ENCODE peak calls at places on chromosome 17, in seven cellular contexts. I is GM12878, Q is H1, L is K562, K is GM12891, J is SK-N-SH, U is HepG2. F is an unnamed sample.
A peak's percentile ranks its signal among the peaks of the same experiment; 100 is the strongest.

GRCh38 chr17:35679007-35679682 is 52.3 kb upstream of the RASL10B start:
- DNase-seq in Q (no peak), I (no peak), J (no peak), L (no peak), K (no peak), U (no peak), F (no peak)

GRCh38 chr17:77186141-77186604 is 45.4 kb downstream of the SEC14L1 start:
- DNase-seq in L (no peak), Q (no peak), K (no peak), J (no peak), U (no peak), I (no peak), F (no peak)

GRCh38 chr17:7478276-7479138 is 924 bp downstream of the ZBTB4 start:
- DNase-seq in U (no peak), K (peak; percentile 70), I (no peak), J (peak; percentile 88), Q (no peak), L (peak; percentile 67), F (peak; percentile 66)

GRCh38 chr17:2598166-2598565 is 4.7 kb downstream of the PAFAH1B1 start:
- DNase-seq in L (no peak), I (no peak), Q (no peak), K (no peak), U (no peak), J (no peak), F (no peak)

GRCh38 chr17:9424071-9424640 is 151.5 kb downstream of the STX8 start:
- DNase-seq in K (no peak), I (no peak), Q (no peak), J (no peak), U (no peak), L (no peak), F (no peak)

GRCh38 chr17:78330570-78331224 is 29.2 kb downstream of the SOCS3 start:
- DNase-seq in Q (no peak), U (no peak), J (peak; percentile 29), I (no peak), L (no peak), K (no peak), F (no peak)

GRCh38 chr17:8056232-8056975 is 17.5 kb downstream of the ALOX15B start:
- DNase-seq in I (peak; percentile 44), Q (no peak), J (no peak), K (no peak), U (peak; percentile 93), L (no peak), F (no peak)

GRCh38 chr17:57911834-57912673 is 43.2 kb downstream of the CUEDC1 start:
- DNase-seq in L (no peak), Q (no peak), J (no peak), I (no peak), K (no peak), U (peak; percentile 86), F (no peak)

GRCh38 chr17:76504117-76504516 is 2.9 kb upstream of the RHBDF2 start:
- DNase-seq in U (no peak), L (peak; percentile 44), J (no peak), K (no peak), I (no peak), Q (no peak), F (no peak)

GRCh38 chr17:80441133-80441578 is 26.2 kb downstream of the ENDOV start:
- DNase-seq in Q (no peak), K (peak; percentile 92), L (peak; percentile 93), I (no peak), U (peak; percentile 35), J (peak; percentile 59), F (peak; percentile 85)

GRCh38 chr17:43406676-43407645 is 8.2 kb downstream of the ARL4D start:
- DNase-seq in Q (no peak), L (no peak), U (no peak), I (no peak), J (no peak), K (no peak), F (no peak)

GRCh38 chr17:44110823-44111633 is 12.4 kb downstream of the HDAC5 start:
- DNase-seq in I (peak; percentile 52), U (peak; percentile 96), K (peak; percentile 86), Q (peak; percentile 69), L (peak; percentile 96), J (peak; percentile 96), F (peak; percentile 86)

GRCh38 chr17:62705781-62706597 is 78.5 kb downstream of the MRC2 start:
- DNase-seq in J (no peak), K (no peak), U (no peak), I (no peak), Q (peak; percentile 51), L (no peak), F (no peak)

GRCh38 chr17:77675816-77676799 is 282.4 kb upstream of the TNRC6C start:
- DNase-seq in U (no peak), Q (no peak), L (no peak), J (no peak), K (no peak), I (no peak), F (no peak)

GRCh38 chr17:76506408-76507328 is 5.4 kb upstream of the RHBDF2 start:
- DNase-seq in J (peak; percentile 95), K (no peak), I (peak; percentile 40), Q (peak; percentile 56), U (peak; percentile 69), L (peak; percentile 85), F (no peak)

GRCh38 chr17:78532922-78533640 is 44.1 kb downstream of the DNAH17 start:
- DNase-seq in K (no peak), J (no peak), U (no peak), I (no peak), Q (no peak), L (no peak), F (no peak)

GRCh38 chr17:68598074-68598473 is 3.1 kb downstream of the FAM20A start:
- DNase-seq in K (no peak), I (no peak), Q (no peak), J (no peak), U (no peak), L (no peak), F (no peak)

GRCh38 chr17:82866521-82867214 is 26.8 kb upstream of the ZNF750 start:
- DNase-seq in I (no peak), K (no peak), L (no peak), U (no peak), Q (no peak), J (peak; percentile 85), F (no peak)

GRCh38 chr17:65085397-65085796 is 28.9 kb upstream of the GNA13 start:
- DNase-seq in J (no peak), Q (no peak), I (no peak), L (no peak), K (no peak), U (no peak), F (no peak)

GRCh38 chr17:51372345-51373004 is 112.1 kb downstream of the UTP18 start:
- DNase-seq in Q (no peak), I (peak; percentile 82), J (no peak), K (peak; percentile 53), L (peak; percentile 88), U (peak; percentile 72), F (peak; percentile 36)

GRCh38 chr17:64992325-64992802 is 64.2 kb downstream of the GNA13 start:
- DNase-seq in Q (no peak), L (no peak), K (no peak), J (no peak), I (no peak), U (peak; percentile 59), F (no peak)

GRCh38 chr17:72619976-72620650 is 472.4 kb downstream of the SLC39A11 start:
- DNase-seq in I (no peak), Q (no peak), L (no peak), U (peak; percentile 62), K (no peak), J (no peak), F (no peak)
- TF ChIP-seq TAF1 in I (no peak), Q (no peak), L (no peak), U (no peak), K (no peak), J (no peak), F (no peak)

DNA sequence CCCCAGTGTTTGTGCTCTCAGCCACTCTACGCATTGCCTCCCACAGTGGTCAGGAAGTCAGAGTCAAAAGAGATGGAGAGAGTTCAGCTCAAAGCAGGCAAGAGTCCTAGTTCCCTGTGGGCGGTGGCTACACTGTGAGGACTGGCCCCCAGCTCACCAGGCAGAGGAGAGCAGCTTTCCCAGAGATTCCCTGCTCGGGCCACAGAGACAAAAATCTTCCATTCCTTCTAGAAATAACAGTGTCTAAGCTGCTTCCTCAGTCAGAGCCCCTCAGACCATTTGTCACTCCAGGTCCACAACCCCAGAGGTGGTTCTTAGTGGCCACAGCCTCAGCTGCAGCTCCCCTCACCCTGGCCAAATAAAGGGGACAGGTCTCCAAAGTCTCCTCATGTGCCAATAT is 263.0 kb upstream of the RPL38 start:
- DNase-seq in I (no peak), U (no peak), L (no peak), Q (no peak), K (no peak), J (no peak), F (no peak)
- TF ChIP-seq TAF1 in I (no peak), U (no peak), L (no peak), Q (no peak), K (no peak), J (no peak), F (no peak)

DNA sequence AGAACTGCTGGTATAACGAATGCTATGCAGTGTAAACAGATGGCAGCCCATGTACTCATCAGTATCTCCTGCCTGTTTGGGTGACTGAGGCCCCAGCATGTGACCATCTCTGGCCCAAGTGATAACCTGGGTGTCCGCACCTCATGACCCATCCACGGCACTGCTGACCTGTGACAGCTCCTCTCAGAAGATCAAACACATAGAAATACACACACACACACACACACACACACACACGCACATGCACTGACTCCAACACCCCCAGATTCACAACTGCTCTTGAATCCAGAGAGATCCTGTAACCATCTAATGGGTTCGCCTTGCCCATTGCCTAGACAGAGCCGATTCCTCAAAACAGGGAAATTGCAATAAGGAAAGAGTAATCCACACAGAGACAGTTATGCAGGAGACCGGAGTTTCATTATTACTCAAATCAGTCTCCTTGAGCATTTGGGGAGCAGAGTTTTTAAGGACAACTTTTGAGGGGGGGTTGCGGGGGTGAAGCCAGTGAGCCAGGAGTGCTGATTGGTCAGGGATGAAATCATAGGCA is 11.3 kb upstream of the PHOSPHO1 start:
- DNase-seq in K (no peak), J (no peak), I (no peak), Q (no peak), L (peak; percentile 55), U (no peak), F (no peak)
- TF ChIP-seq TAF1 in K (no peak), J (no peak), I (no peak), Q (no peak), L (no peak), U (no peak), F (no peak)

DNA sequence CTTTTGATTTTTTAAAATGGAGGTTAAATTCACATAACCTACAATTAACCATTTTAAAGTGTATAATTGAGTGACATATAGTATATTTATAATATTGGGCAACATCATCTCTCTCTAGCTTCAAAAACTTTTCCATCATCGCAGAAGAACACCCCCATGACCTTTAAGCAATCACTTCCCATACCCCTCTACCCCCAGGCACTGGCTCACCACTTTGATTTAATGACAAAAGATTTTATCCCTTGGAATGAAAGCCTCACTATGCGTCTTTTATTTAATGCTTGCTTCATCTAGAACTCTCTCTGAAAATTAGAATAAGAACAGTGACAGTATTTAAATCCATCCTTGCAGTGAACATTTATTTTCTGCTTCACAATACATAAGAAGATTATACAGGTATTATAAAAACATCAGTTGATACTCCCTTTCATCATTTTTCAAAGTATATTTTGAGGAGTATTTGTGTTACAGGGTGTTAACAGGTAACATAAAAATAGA is 3.2 kb upstream of the KRTAP1-3 start:
- DNase-seq in Q (no peak), U (no peak), J (no peak), L (no peak), K (no peak), I (no peak), F (no peak)
- TF ChIP-seq TAF1 in Q (no peak), U (no peak), J (no peak), L (no peak), K (no peak), I (no peak), F (no peak)

GRCh38 chr17:29177871-29178749 is 2.1 kb downstream of the MYO18A start:
- DNase-seq in K (no peak), I (no peak), L (peak; percentile 52), Q (no peak), J (no peak), U (peak; percentile 92), F (no peak)
- TF ChIP-seq TAF1 in K (no peak), I (no peak), L (peak; percentile 24), Q (no peak), J (no peak), U (peak; percentile 69), F (no peak)